ENCODE peak calls at places on chromosomes 5 and 9, in five cellular contexts. V is H9, F is mesenchymal stem cell, Z is neuronal stem cell, L is trophoblast cell. N is an unnamed sample.

GRCh38 chr5:32280656-32281081 is 32.1 kb downstream of the MTMR12 start:
- DNase-seq in V (no peak), F (no peak), Z (no peak), L (no peak), N (no peak)

GRCh38 chr9:76441551-76442322 is 17.2 kb upstream of the GCNT1 start:
- DNase-seq in V (no peak), F (peak; percentile 80), Z (no peak), L (no peak), N (no peak)

GRCh38 chr5:153157156-153157555 is 333.3 kb upstream of the GRIA1 start:
- DNase-seq in V (no peak), F (peak; percentile 14), Z (no peak), L (no peak), N (no peak)

GRCh38 chr5:6700074-6700685 is 13.1 kb upstream of the TENT4A start:
- DNase-seq in V (no peak), F (no peak), Z (no peak), L (no peak), N (no peak)

GRCh38 chr5:128135286-128135685 is 51.7 kb downstream of the SLC12A2 start:
- DNase-seq in V (no peak), F (no peak), Z (no peak), L (no peak), N (no peak)

GRCh38 chr9:83432104-83432627 is 106.0 kb downstream of the FRMD3 start:
- DNase-seq in V (peak; percentile 65), F (no peak), Z (peak; percentile 18), L (no peak), N (peak; percentile 48)

GRCh38 chr9:69157751-69158466 is 16.2 kb upstream of the TJP2 start:
- DNase-seq in V (peak; percentile 21), F (peak; percentile 47), Z (no peak), L (peak; percentile 85), N (no peak)

GRCh38 chr5:32760091-32760509 is 49.0 kb downstream of the NPR3 start:
- DNase-seq in V (no peak), F (peak; percentile 92), Z (no peak), L (no peak), N (no peak)

GRCh38 chr5:76999451-76999850 is 30.8 kb upstream of the AGGF1 start:
- DNase-seq in V (no peak), F (peak; percentile 84), Z (no peak), L (peak; percentile 78), N (no peak)

GRCh38 chr5:54516051-54516645 is 1.4 kb upstream of the SNX18 start:
- DNase-seq in V (no peak), F (no peak), Z (no peak), L (no peak), N (no peak)

GRCh38 chr9:20621553-20622329 is 558 bp downstream of the MLLT3 start:
- DNase-seq in V (peak; percentile 69), F (peak; percentile 82), Z (peak; percentile 72), L (peak; percentile 51), N (no peak)

GRCh38 chr5:177233206-177233605 is 70.3 kb downstream of the RAB24 start:
- DNase-seq in V (no peak), F (peak; percentile 42), Z (no peak), L (peak; percentile 75), N (no peak)

DNA sequence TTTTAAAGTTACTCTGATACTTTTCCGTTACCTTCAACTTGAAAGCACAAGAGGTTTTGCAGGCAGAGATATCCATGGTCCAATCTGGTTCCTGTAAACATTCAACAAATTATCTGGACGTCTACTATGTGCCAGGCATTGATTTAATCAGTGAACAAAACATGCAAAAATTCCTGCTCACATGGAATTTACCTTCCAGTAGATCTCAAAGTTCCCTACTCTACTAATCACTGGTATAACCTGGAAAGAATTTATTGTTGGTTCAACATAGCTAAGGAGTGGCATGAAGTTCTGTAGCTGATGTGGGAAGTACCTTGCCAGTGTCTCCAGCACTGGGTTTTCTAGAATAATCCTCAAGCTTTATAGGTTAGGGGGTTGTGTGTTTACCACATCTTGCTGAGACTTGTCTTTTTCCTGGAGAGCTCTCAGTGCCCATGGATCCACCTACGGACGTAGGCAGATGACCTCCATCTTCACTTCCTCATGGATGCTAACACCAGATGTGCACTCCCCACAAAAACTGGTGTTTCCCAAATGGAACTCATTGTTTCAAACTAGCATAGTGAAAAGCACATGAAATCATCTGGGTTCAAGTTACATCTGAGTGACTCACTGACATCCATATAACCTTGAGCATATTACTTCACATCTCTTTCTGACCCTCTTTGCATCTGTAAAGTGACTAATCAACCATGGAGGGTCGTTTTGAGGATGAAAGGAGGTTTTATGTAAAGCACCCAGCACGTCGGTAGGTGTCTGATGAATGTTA is 10.0 kb downstream of the OCLN start:
- DNase-seq in V (no peak), F (peak; percentile 55), Z (no peak), L (peak; percentile 26), N (no peak)
- H2BK12ac ChIP-seq in V (no peak overlapping the region), F (no peak overlapping the region), Z (no peak overlapping the region), L (peak overlapping the region; percentile 93), N (no peak overlapping the region)

GRCh38 chr9:5951686-5952211 is 61.1 kb downstream of the MLANA start:
- DNase-seq in V (no peak), F (peak; percentile 34), Z (no peak), L (no peak), N (no peak)
- H2BK12ac ChIP-seq in V (no peak overlapping the region), F (no peak overlapping the region), Z (no peak overlapping the region), L (no peak overlapping the region), N (no peak overlapping the region)

GRCh38 chr9:81092057-81092456 is 597.3 kb downstream of the TLE1 start:
- DNase-seq in V (no peak), F (peak; percentile 26), Z (no peak), L (no peak), N (no peak)

GRCh38 chr9:81097167-81097566 is 592.2 kb downstream of the TLE1 start:
- DNase-seq in V (no peak), F (no peak), Z (no peak), L (no peak), N (no peak)

DNA sequence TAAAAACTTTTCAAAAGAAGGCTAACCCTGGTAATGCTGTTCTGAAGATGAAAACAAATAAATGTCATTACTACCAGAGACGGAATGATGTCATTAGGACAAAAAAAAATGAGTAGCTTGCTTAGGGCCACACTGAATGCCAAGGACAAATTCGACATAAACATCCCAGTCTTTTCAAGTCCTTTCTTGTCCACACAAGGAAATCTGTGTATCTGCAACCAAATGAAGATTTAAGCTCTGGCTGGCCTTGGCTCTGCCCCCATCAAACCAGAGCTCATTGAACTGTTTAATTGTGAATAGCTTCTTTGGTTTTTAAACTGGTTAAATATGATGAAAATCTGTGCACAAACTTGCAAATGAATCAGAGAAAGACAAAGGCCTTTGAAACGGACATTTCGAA is 592.7 kb downstream of the TLE1 start:
- DNase-seq in V (no peak), F (no peak), Z (no peak), L (no peak), N (no peak)
- H2BK12ac ChIP-seq in V (no peak overlapping the region), F (no peak overlapping the region), Z (no peak overlapping the region), L (no peak overlapping the region), N (no peak overlapping the region)

GRCh38 chr9:3659647-3660046 is 133.8 kb upstream of the RFX3 start:
- DNase-seq in V (no peak), F (no peak), Z (no peak), L (no peak), N (no peak)

GRCh38 chr9:3662671-3663070 is 136.9 kb upstream of the RFX3 start:
- DNase-seq in V (no peak), F (peak; percentile 24), Z (no peak), L (no peak), N (no peak)

GRCh38 chr9:3658964-3659363 is 133.2 kb upstream of the RFX3 start:
- DNase-seq in V (no peak), F (no peak), Z (no peak), L (no peak), N (no peak)

GRCh38 chr9:3664044-3664443 is 138.2 kb upstream of the RFX3 start:
- DNase-seq in V (no peak), F (no peak), Z (no peak), L (no peak), N (no peak)
- H2BK12ac ChIP-seq in V (no peak overlapping the region), F (no peak overlapping the region), Z (no peak overlapping the region), L (no peak overlapping the region), N (no peak overlapping the region)

GRCh38 chr5:133287500-133287899 is 235.7 kb downstream of the HSPA4 start:
- DNase-seq in V (peak; percentile 67), F (peak; percentile 29), Z (peak; percentile 6), L (peak; percentile 43), N (peak; percentile 55)
- H2BK12ac ChIP-seq in V (no peak overlapping the region), F (no peak overlapping the region), Z (no peak overlapping the region), L (no peak overlapping the region), N (no peak overlapping the region)

DNA sequence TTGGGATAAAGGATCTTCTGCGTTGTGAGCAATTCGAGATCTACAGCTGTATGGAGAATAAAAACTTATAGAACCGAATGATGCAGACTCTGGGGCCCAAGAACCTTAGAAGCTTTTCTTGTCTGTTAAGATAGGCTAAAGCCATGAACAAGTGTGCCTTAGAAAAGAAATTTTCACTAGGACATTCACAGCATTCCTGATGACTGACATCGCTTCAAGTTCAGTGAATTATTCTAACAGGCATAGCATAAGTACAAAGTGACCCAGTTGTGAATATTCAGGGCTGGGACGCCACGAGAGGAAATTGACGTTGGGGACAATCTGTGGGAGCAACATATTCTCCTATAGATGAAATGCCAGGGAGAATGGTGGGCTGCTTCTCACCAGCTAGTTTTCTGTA is 32.0 kb upstream of the PANK3 start:
- DNase-seq in V (no peak), F (peak; percentile 27), Z (no peak), L (no peak), N (no peak)
- H2BK12ac ChIP-seq in V (no peak overlapping the region), F (no peak overlapping the region), Z (no peak overlapping the region), L (no peak overlapping the region), N (no peak overlapping the region)

DNA sequence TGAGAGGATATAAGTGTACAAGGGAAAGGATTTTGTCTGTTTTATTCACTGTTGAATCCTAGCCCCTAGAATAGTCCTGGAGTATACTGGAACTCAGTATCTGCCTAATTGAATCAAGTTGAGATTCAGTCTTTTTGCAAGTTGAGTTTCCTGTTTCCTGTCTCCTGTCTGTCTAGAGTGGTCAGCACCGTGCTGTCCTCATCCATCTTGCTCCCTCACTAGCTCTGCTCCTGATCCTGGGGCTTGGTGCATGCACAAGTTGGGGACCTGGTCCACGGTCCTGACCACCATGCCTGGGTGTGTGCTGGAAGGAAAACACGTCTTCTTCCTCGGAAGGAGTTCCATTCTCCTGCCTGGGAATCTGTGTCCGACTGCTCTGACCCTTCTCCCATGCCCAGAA is 3.2 kb downstream of the IL5 start:
- DNase-seq in V (no peak), F (no peak), Z (no peak), L (no peak), N (no peak)
- H2BK12ac ChIP-seq in V (no peak overlapping the region), F (no peak overlapping the region), Z (no peak overlapping the region), L (no peak overlapping the region), N (no peak overlapping the region)

GRCh38 chr5:1938310-1939000 is 55.7 kb upstream of the IRX4 start:
- DNase-seq in V (no peak), F (no peak), Z (no peak), L (no peak), N (no peak)
- H2BK12ac ChIP-seq in V (no peak overlapping the region), F (no peak overlapping the region), Z (no peak overlapping the region), L (no peak overlapping the region), N (no peak overlapping the region)

DNA sequence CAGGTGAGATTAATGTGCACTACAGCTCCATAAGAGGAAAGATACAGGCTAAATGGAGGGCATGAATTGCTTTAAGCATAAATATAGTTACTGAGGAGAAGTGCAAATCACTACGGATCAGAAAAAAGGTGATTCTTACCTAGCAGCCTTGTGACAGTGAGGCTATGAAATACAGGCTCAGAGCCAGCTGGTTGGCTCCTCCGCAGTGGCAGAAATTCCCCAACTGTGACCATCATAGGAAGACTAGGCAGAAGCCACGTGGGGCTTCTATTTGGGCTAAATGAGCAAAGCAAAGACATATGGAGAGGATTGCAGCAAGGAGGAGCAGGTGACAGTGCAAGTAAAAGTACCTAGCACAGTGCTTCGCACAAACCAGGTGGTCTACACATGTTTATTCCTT is 40.5 kb downstream of the CDO1 start:
- DNase-seq in V (no peak), F (no peak), Z (no peak), L (no peak), N (no peak)
- H2BK12ac ChIP-seq in V (no peak overlapping the region), F (no peak overlapping the region), Z (no peak overlapping the region), L (no peak overlapping the region), N (no peak overlapping the region)